ENCODE peak calls at places on chromosomes 4 and X, in five cellular contexts. V, D, G, X and T are unnamed samples.

GRCh38 chr4:63528592-63528991 is 880.7 kb downstream of the TECRL start:
- DNase-seq in V (no peak), D (no peak), G (no peak), X (no peak), T (no peak)

GRCh38 chrX:2512501-2512900 is 11.7 kb upstream of the DHRSX start:
- DNase-seq in V (peak; percentile 35), D (no peak), G (no peak), X (no peak), T (no peak)

GRCh38 chrX:109926743-109927662 is 75.9 kb upstream of the TMEM164 start:
- DNase-seq in V (no peak), D (no peak), G (no peak), X (no peak), T (no peak)

GRCh38 chrX:43474321-43474720 is 181.8 kb upstream of the MAOA start:
- DNase-seq in V (no peak), D (no peak), G (no peak), X (no peak), T (peak; percentile 56)

GRCh38 chr4:99414401-99414800 is 20.7 kb downstream of the ADH7 start:
- DNase-seq in V (no peak), D (peak; percentile 58), G (no peak), X (no peak), T (peak; percentile 76)

GRCh38 chr4:174520655-174521054 is 1.6 kb downstream of the HPGD start:
- DNase-seq in V (no peak), D (no peak), G (no peak), X (no peak), T (peak; percentile 4)

GRCh38 chr4:110005461-110006056 is 92.9 kb downstream of the EGF start:
- DNase-seq in V (no peak), D (no peak), G (no peak), X (peak; percentile 53), T (peak; percentile 82)

GRCh38 chr4:989722-990471 is 3.1 kb downstream of the IDUA start:
- DNase-seq in V (peak; percentile 60), D (no peak), G (no peak), X (no peak), T (no peak)

GRCh38 chrX:139691493-139691842 is 16.5 kb downstream of the MCF2 start:
- DNase-seq in V (no peak), D (no peak), G (no peak), X (no peak), T (no peak)

GRCh38 chrX:20217279-20217678 is 49.4 kb downstream of the RPS6KA3 start:
- DNase-seq in V (no peak), D (no peak), G (no peak), X (peak; percentile 21), T (peak; percentile 77)

GRCh38 chr4:17241835-17242234 is 270.1 kb downstream of the QDPR start:
- DNase-seq in V (no peak), D (no peak), G (no peak), X (no peak), T (no peak)

GRCh38 chr4:17027495-17027894 is 129.1 kb upstream of the LDB2 start:
- DNase-seq in V (peak; percentile 70), D (no peak), G (no peak), X (peak; percentile 96), T (peak; percentile 97)

GRCh38 chr4:7524064-7524682 is 89.4 kb upstream of the PSAPL1 start:
- DNase-seq in V (no peak), D (no peak), G (no peak), X (no peak), T (no peak)

GRCh38 chr4:55947912-55948725 is 626 bp upstream of the CEP135 start:
- DNase-seq in V (no peak), D (peak; percentile 27), G (no peak), X (peak; percentile 93), T (peak; percentile 96)

GRCh38 chrX:1442016-1442665 is 10.6 kb downstream of the ASMTL start:
- DNase-seq in V (peak; percentile 50), D (no peak), G (no peak), X (no peak), T (no peak)

GRCh38 chr4:82706349-82707000 is 92.1 kb downstream of the SCD5 start:
- DNase-seq in V (no peak), D (no peak), G (no peak), X (no peak), T (no peak)

GRCh38 chr4:16752150-16752549 is 146.3 kb downstream of the LDB2 start:
- DNase-seq in V (no peak), D (no peak), G (no peak), X (no peak), T (no peak)

GRCh38 chrX:116961872-116962582 is 499.3 kb upstream of the CT83 start:
- DNase-seq in V (no peak), D (no peak), G (no peak), X (no peak), T (peak; percentile 17)

GRCh38 chr4:189502841-189503240 is 437.8 kb upstream of the FRG1 start:
- DNase-seq in V (no peak), D (no peak), G (no peak), X (no peak), T (no peak)

GRCh38 chrX:10327651-10328050 is 170.9 kb downstream of the CLCN4 start:
- DNase-seq in V (no peak), D (no peak), G (no peak), X (peak; percentile 6), T (no peak)

GRCh38 chr4:13530823-13531608 is 13.3 kb downstream of the NKX3-2 start:
- DNase-seq in V (no peak), D (no peak), G (no peak), X (no peak), T (no peak)

GRCh38 chr4:76108467-76109181 is 34.1 kb downstream of the ART3 start:
- DNase-seq in V (no peak), D (no peak), G (no peak), X (no peak), T (peak; percentile 75)

GRCh38 chr4:15034071-15034764 is 31.9 kb downstream of the CPEB2 start:
- DNase-seq in V (no peak), D (no peak), G (no peak), X (peak; percentile 77), T (peak; percentile 88)

GRCh38 chrX:119025900-119026299 is 46.9 kb upstream of the CT47C1 start:
- DNase-seq in V (no peak), D (no peak), G (no peak), X (no peak), T (no peak)

GRCh38 chrX:39850209-39850608 is 247.5 kb downstream of the BCOR start:
- DNase-seq in V (no peak), D (no peak), G (no peak), X (no peak), T (no peak)

GRCh38 chr4:98609946-98610345 is 48.5 kb downstream of the TSPAN5 start:
- DNase-seq in V (no peak), D (no peak), G (no peak), X (no peak), T (no peak)

GRCh38 chr4:100986360-100986868 is 360.9 kb downstream of the PPP3CA start:
- DNase-seq in V (no peak), D (no peak), G (no peak), X (peak; percentile 7), T (no peak)

GRCh38 chr4:124203613-124204284 is 508.8 kb downstream of the ANKRD50 start:
- DNase-seq in V (no peak), D (no peak), G (no peak), X (peak; percentile 9), T (peak; percentile 27)

GRCh38 chr4:68735106-68735505 is 64.7 kb upstream of the UGT2B15 start:
- DNase-seq in V (no peak), D (no peak), G (no peak), X (no peak), T (no peak)

GRCh38 chrX:22395372-22395771 is 122.7 kb downstream of the CBLL2 start:
- DNase-seq in V (no peak), D (no peak), G (no peak), X (peak; percentile 18), T (peak; percentile 77)

GRCh38 chr4:95546866-95547707 is 1.7 kb downstream of the UNC5C start:
- DNase-seq in V (no peak), D (no peak), G (no peak), X (no peak), T (no peak)

GRCh38 chr4:60992037-60992436 is 208.1 kb upstream of the ADGRL3 start:
- DNase-seq in V (no peak), D (no peak), G (no peak), X (peak; percentile 82), T (peak; percentile 91)

GRCh38 chrX:42127563-42127962 is 204.2 kb upstream of the CASK start:
- DNase-seq in V (no peak), D (no peak), G (no peak), X (no peak), T (no peak)
- H3K4me3 ChIP-seq in V (no peak overlapping the region), D (no peak overlapping the region), G (no peak overlapping the region), X (no peak overlapping the region), T (no peak overlapping the region)

DNA sequence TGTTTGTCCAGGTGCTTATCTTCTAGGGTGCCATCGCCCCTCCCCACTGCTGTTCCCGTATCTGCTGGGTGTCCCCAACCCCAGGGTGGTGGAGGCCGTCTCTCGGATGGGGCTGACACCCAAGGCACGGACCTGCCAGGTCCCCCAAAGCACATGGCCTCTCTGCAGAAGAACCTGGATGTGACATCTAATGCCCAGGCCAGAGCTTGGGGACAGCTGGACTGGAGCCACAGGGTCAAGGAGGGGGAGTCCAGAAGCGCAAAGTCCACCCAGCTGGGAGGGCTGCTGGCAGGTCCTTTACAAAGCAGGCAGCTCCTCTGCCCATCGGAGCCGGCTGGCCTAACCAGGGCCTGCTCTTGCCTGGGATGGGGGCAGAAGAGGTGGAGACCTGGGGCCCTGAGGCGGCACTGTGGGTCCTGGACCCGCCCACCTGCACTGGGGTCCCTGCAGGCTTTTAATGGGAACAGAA is 751 bp upstream of the DOK7 start:
- DNase-seq in V (no peak), D (no peak), G (no peak), X (no peak), T (no peak)
- TF ChIP-seq CTCF in V (no peak), D (no peak), G (no peak), X (no peak), T (no peak)

GRCh38 chr4:48342559-48342878 is 1.2 kb downstream of the SLAIN2 start:
- DNase-seq in V (no peak), D (no peak), G (peak; percentile 40), X (no peak), T (no peak)

GRCh38 chr4:48341776-48342558 is 638 bp downstream of the SLAIN2 start:
- DNase-seq in V (peak; percentile 77), D (peak; percentile 57), G (peak; percentile 69), X (no peak), T (no peak)

GRCh38 chr4:48343531-48343930 is 2.2 kb downstream of the SLAIN2 start:
- DNase-seq in V (no peak), D (no peak), G (no peak), X (no peak), T (no peak)

GRCh38 chr4:48340905-48341775 is at the start of gene SLAIN2:
- DNase-seq in V (peak; percentile 100), D (peak; percentile 100), G (peak; percentile 100), X (peak; percentile 98), T (peak; percentile 88)

GRCh38 chr4:48343035-48343434 is 1.7 kb downstream of the SLAIN2 start:
- DNase-seq in V (no peak), D (no peak), G (no peak), X (no peak), T (no peak)
- H3K4me3 ChIP-seq in V (peak overlapping the region; percentile 25), D (peak overlapping the region; percentile 90), G (peak overlapping the region; percentile 77), X (peak overlapping the region; percentile 93), T (peak overlapping the region; percentile 79)

DNA sequence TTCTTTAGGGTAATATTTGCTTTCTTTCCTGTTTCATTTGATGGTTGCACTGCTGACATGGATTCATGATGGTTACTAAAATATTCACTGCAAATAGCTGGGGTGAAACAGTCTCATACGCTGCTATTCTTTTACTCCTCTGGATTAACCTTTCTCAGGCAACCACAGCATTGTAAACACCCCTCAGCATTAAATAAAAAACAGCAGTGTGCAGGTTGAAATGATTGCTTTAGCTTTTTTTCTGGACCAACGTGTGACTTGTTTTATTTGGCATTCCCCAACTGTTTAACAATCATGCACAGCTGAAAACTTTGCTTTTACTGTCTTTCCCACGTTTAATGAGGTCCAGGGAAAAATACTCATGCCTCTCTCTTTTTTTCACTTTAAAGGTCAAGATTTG is 490.8 kb downstream of the RAPGEF2 start:
- DNase-seq in V (no peak), D (no peak), G (no peak), X (no peak), T (no peak)
- TF ChIP-seq CTCF in V (no peak), D (no peak), G (no peak), X (no peak), T (no peak)